ENCODE peak calls at places on chromosomes 2 and 18, in five cellular contexts. C, I, L, S and U are unnamed samples.
A peak's percentile ranks its signal among the peaks of the same experiment; 100 is the strongest.

GRCh38 chr2:181114021-181114420 is 133.6 kb downstream of the UBE2E3 start:
- DNase-seq in C (no peak), I (no peak), L (no peak), S (no peak), U (no peak)

GRCh38 chr18:25517881-25518715 is 166.1 kb upstream of the ZNF521 start:
- DNase-seq in C (peak; percentile 9), I (no peak), L (no peak), S (no peak), U (no peak)

GRCh38 chr2:73870084-73870483 is 22.7 kb upstream of the ACTG2 start:
- DNase-seq in C (no peak), I (peak; percentile 25), L (peak; percentile 59), S (peak; percentile 94), U (no peak)

GRCh38 chr18:76959605-76960004 is 137.2 kb downstream of the ZNF236 start:
- DNase-seq in C (no peak), I (no peak), L (no peak), S (no peak), U (no peak)

GRCh38 chr18:47929681-47930085 is 776 bp downstream of the SMAD2 start:
- DNase-seq in C (no peak), I (no peak), L (peak; percentile 38), S (peak; percentile 10), U (no peak)

GRCh38 chr2:105287692-105288091 is 41.8 kb downstream of the TGFBRAP1 start:
- DNase-seq in C (peak; percentile 56), I (no peak), L (peak; percentile 62), S (no peak), U (peak; percentile 42)

GRCh38 chr18:44839239-44839666 is 158.6 kb downstream of the SETBP1 start:
- DNase-seq in C (peak; percentile 42), I (peak; percentile 59), L (peak; percentile 79), S (no peak), U (peak; percentile 71)

GRCh38 chr2:63698825-63699548 is 110.2 kb downstream of the MDH1 start:
- DNase-seq in C (peak; percentile 63), I (peak; percentile 68), L (peak; percentile 57), S (peak; percentile 24), U (peak; percentile 41)

GRCh38 chr2:1588994-1589611 is 155.2 kb downstream of the PXDN start:
- DNase-seq in C (peak; percentile 35), I (no peak), L (no peak), S (no peak), U (no peak)

GRCh38 chr2:53960476-53960875 is 10.3 kb downstream of the PSME4 start:
- DNase-seq in C (no peak), I (no peak), L (no peak), S (no peak), U (no peak)

GRCh38 chr2:195318440-195319111 is 338.4 kb upstream of the SLC39A10 start:
- DNase-seq in C (peak; percentile 60), I (no peak), L (peak; percentile 78), S (no peak), U (peak; percentile 26)

GRCh38 chr2:112059671-112060070 is 4.6 kb downstream of the TMEM87B start:
- DNase-seq in C (no peak), I (no peak), L (no peak), S (no peak), U (no peak)

GRCh38 chr2:56522605-56523089 is 338.9 kb downstream of the CCDC85A start:
- DNase-seq in C (no peak), I (no peak), L (no peak), S (no peak), U (no peak)

GRCh38 chr2:185919155-185919554 is 180.6 kb downstream of the FSIP2 start:
- DNase-seq in C (no peak), I (no peak), L (no peak), S (no peak), U (no peak)

GRCh38 chr2:105644174-105644980 is 100.3 kb upstream of the NCK2 start:
- DNase-seq in C (no peak), I (no peak), L (no peak), S (no peak), U (no peak)

GRCh38 chr18:39604836-39605235 is 2039.2 kb upstream of the CELF4 start:
- DNase-seq in C (no peak), I (no peak), L (no peak), S (no peak), U (no peak)

GRCh38 chr2:172009823-172010222 is 10.1 kb downstream of the METAP1D start:
- DNase-seq in C (no peak), I (no peak), L (no peak), S (no peak), U (no peak)

GRCh38 chr18:35458271-35458670 is 39.5 kb downstream of the INO80C start:
- DNase-seq in C (no peak), I (no peak), L (no peak), S (no peak), U (no peak)

GRCh38 chr2:37319754-37320609 is 4.7 kb downstream of the PRKD3 start:
- DNase-seq in C (no peak), I (no peak), L (no peak), S (no peak), U (no peak)

GRCh38 chr2:238635637-238636036 is 208.9 kb downstream of the ASB1 start:
- DNase-seq in C (no peak), I (no peak), L (no peak), S (no peak), U (no peak)

GRCh38 chr2:182649316-182649715 is 66.7 kb upstream of the DNAJC10 start:
- DNase-seq in C (peak; percentile 71), I (no peak), L (peak; percentile 9), S (no peak), U (peak; percentile 35)

GRCh38 chr2:65396348-65397026 is 35.9 kb downstream of the SPRED2 start:
- DNase-seq in C (no peak), I (no peak), L (peak; percentile 43), S (no peak), U (no peak)

GRCh38 chr18:63823516-63824219 is 48.5 kb downstream of the SERPINB7 start:
- DNase-seq in C (peak; percentile 40), I (no peak), L (peak; percentile 71), S (peak; percentile 51), U (peak; percentile 14)

GRCh38 chr2:149360106-149360505 is 29.7 kb downstream of the LYPD6 start:
- DNase-seq in C (peak; percentile 21), I (no peak), L (no peak), S (no peak), U (no peak)

GRCh38 chr2:122132292-122132691 is 376.8 kb downstream of the TSN start:
- DNase-seq in C (no peak), I (no peak), L (no peak), S (no peak), U (no peak)

GRCh38 chr2:3214065-3214464 is 163.6 kb downstream of the EIPR1 start:
- DNase-seq in C (no peak), I (no peak), L (no peak), S (no peak), U (no peak)

GRCh38 chr2:195106681-195107380 is 550.2 kb upstream of the SLC39A10 start:
- DNase-seq in C (no peak), I (no peak), L (no peak), S (no peak), U (no peak)

GRCh38 chr2:39718483-39718882 is 52.8 kb downstream of the TMEM178A start:
- DNase-seq in C (no peak), I (no peak), L (no peak), S (no peak), U (no peak)

GRCh38 chr2:74548919-74549684 is 4.6 kb downstream of the LOXL3 start:
- DNase-seq in C (peak; percentile 85), I (peak; percentile 54), L (peak; percentile 78), S (no peak), U (peak; percentile 81)

GRCh38 chr18:11512096-11513030 is 97.0 kb upstream of the SLC35G4 start:
- DNase-seq in C (peak; percentile 9), I (peak; percentile 35), L (no peak), S (no peak), U (no peak)

GRCh38 chr2:239774933-239775622 is 250.1 kb downstream of the NDUFA10 start:
- DNase-seq in C (no peak), I (no peak), L (no peak), S (no peak), U (no peak)

GRCh38 chr2:97745474-97746172 is 32.2 kb downstream of the ZAP70 start:
- DNase-seq in C (no peak), I (no peak), L (peak; percentile 29), S (peak; percentile 46), U (peak; percentile 41)

GRCh38 chr2:231673348-231673770 is 35.0 kb upstream of the PTMA start:
- DNase-seq in C (peak; percentile 78), I (no peak), L (peak; percentile 92), S (no peak), U (no peak)

GRCh38 chr2:28250006-28250405 is 142.7 kb upstream of the FOSL2 start:
- DNase-seq in C (no peak), I (no peak), L (no peak), S (peak; percentile 52), U (no peak)

GRCh38 chr2:25824216-25824615 is 54.1 kb downstream of the ASXL2 start:
- DNase-seq in C (no peak), I (no peak), L (no peak), S (no peak), U (no peak)

GRCh38 chr2:85277416-85278158 is 50.2 kb downstream of the TGOLN2 start:
- DNase-seq in C (peak; percentile 49), I (no peak), L (peak; percentile 34), S (peak; percentile 85), U (no peak)

GRCh38 chr2:235675678-235676535 is 182.1 kb downstream of the AGAP1 start:
- DNase-seq in C (no peak), I (no peak), L (no peak), S (no peak), U (no peak)
- TF ChIP-seq CTCF in C (no peak), I (no peak), L (no peak), S (peak; percentile 26), U (no peak)

GRCh38 chr2:118222643-118223486 is 134.6 kb downstream of the INSIG2 start:
- DNase-seq in C (peak; percentile 33), I (no peak), L (no peak), S (no peak), U (no peak)
- TF ChIP-seq CTCF in C (no peak), I (no peak), L (no peak), S (no peak), U (no peak)

DNA sequence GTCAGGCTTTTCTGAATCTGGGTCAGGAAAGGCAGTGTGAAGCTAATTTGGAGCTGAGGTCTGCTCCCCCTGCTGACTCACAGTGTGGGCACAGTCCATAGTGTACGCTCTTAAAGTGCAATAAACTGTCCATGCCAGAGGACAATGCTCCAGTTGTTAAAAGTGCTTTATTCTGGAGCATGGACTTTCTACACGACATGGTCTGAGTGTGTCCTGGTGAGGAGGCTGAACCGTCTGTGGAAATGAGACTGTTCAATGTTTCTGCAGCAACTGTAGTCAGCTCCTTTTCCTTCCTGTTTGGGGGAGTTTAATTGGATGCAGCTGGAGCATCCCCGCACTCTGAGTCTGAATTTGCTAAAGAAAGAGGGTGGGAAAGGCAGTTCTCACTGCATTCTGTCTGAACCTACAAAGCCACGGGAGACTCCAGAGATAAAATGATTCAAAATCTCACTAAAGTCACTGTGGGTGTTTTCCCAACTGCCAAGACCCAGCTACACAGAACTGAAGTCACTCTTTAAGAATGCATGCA is 110.2 kb upstream of the TRIB2 start:
- DNase-seq in C (peak; percentile 13), I (no peak), L (no peak), S (no peak), U (no peak)
- TF ChIP-seq CTCF in C (peak; percentile 31), I (peak; percentile 12), L (no peak), S (peak; percentile 27), U (no peak)

DNA sequence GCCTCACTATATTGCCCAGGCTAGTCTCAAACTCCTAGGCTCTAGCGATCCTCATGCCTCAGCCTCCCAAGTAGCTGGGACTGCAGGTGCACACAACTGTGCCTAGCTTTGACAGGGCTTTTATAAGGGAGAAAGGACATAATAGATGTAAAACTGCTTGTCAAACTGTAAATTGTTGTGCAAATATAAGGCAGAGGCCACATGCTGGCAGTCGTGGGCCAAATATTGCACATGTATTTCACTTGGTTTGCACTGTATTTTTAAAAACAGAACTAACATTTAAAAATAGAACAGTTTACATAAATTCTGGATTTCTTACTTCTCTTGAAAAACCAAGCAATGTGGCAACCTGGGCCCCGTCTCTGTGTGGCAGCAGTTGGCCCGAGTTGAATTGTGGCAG is 31.2 kb upstream of the MYO3B start:
- DNase-seq in C (no peak), I (no peak), L (no peak), S (no peak), U (no peak)
- TF ChIP-seq CTCF in C (no peak), I (no peak), L (no peak), S (no peak), U (no peak)